ENCODE peak calls at places on chromosomes 7 and 10, in five cellular contexts. R, X, A, S and F are unnamed samples.

GRCh38 chr7:132234751-132235150 is 341.5 kb downstream of the PLXNA4 start:
- DNase-seq in R (no peak), X (peak), A (no peak), S (no peak), F (no peak)

GRCh38 chr10:15106352-15107013 is 9.3 kb downstream of the RPP38 start:
- DNase-seq in R (peak), X (peak), A (peak), S (peak), F (peak)

GRCh38 chr10:21496285-21497176 is 29.0 kb downstream of the SKIDA1 start:
- DNase-seq in R (peak), X (peak), A (peak), S (peak), F (peak)

GRCh38 chr7:130430841-130431713 is 9.7 kb downstream of the CEP41 start:
- DNase-seq in R (no peak), X (peak), A (peak), S (no peak), F (no peak)

GRCh38 chr7:149635561-149636329 is 137.6 kb downstream of the ZNF467 start:
- DNase-seq in R (no peak), X (no peak), A (no peak), S (no peak), F (no peak)

GRCh38 chr10:84946984-84947383 is 618.6 kb downstream of the CCSER2 start:
- DNase-seq in R (no peak), X (no peak), A (no peak), S (no peak), F (no peak)

GRCh38 chr7:20558963-20559716 is 56.3 kb upstream of the ABCB5 start:
- DNase-seq in R (no peak), X (no peak), A (no peak), S (no peak), F (no peak)

GRCh38 chr10:96765406-96766240 is 45.3 kb upstream of the PIK3AP1 start:
- DNase-seq in R (peak), X (peak), A (peak), S (peak), F (peak)

GRCh38 chr10:101031796-101032636 is 982 bp downstream of the SFXN3 start:
- DNase-seq in R (peak), X (peak), A (peak), S (peak), F (peak)

GRCh38 chr10:60299961-60300883 is 89.5 kb downstream of the ANK3 start:
- DNase-seq in R (no peak), X (peak), A (no peak), S (no peak), F (no peak)

GRCh38 chr10:127853868-127854768 is 38.6 kb downstream of the CLRN3 start:
- DNase-seq in R (no peak), X (peak), A (peak), S (peak), F (peak)

GRCh38 chr10:132855889-132856288 is 69.9 kb upstream of the NKX6-2 start:
- DNase-seq in R (no peak), X (no peak), A (no peak), S (peak), F (peak)

GRCh38 chr10:106935978-106936451 is 228.5 kb downstream of the SORCS1 start:
- DNase-seq in R (no peak), X (no peak), A (no peak), S (no peak), F (no peak)

GRCh38 chr7:44324204-44325126 is 929 bp downstream of the CAMK2B start:
- DNase-seq in R (no peak), X (no peak), A (peak), S (no peak), F (no peak)

GRCh38 chr10:70272925-70273316 is 10.9 kb downstream of the NPFFR1 start:
- DNase-seq in R (no peak), X (peak), A (peak), S (no peak), F (no peak)

GRCh38 chr7:78510580-78511188 is 712.1 kb downstream of the PHTF2 start:
- DNase-seq in R (no peak), X (peak), A (peak), S (peak), F (no peak)

GRCh38 chr7:13179011-13179574 is 491.7 kb downstream of the ARL4A start:
- DNase-seq in R (no peak), X (peak), A (peak), S (no peak), F (no peak)

GRCh38 chr7:132739271-132739955 is 163.1 kb upstream of the PLXNA4 start:
- DNase-seq in R (no peak), X (peak), A (peak), S (no peak), F (no peak)

GRCh38 chr7:51278797-51279196 is 37.8 kb downstream of the COBL start:
- DNase-seq in R (no peak), X (no peak), A (no peak), S (no peak), F (no peak)

GRCh38 chr7:18198868-18199267 is 171.2 kb upstream of the PRPS1L1 start:
- DNase-seq in R (no peak), X (no peak), A (no peak), S (no peak), F (no peak)

GRCh38 chr10:47257396-47258120 is 42.4 kb upstream of the GDF10 start:
- DNase-seq in R (no peak), X (peak), A (peak), S (no peak), F (peak)

GRCh38 chr7:135501402-135501801 is 8.5 kb downstream of the CNOT4 start:
- DNase-seq in R (no peak), X (no peak), A (peak), S (no peak), F (no peak)

GRCh38 chr10:130459851-130460490 is 323.8 kb downstream of the GLRX3 start:
- DNase-seq in R (no peak), X (no peak), A (no peak), S (no peak), F (peak)

GRCh38 chr7:30255096-30255769 is 29.2 kb upstream of the ZNRF2 start:
- DNase-seq in R (no peak), X (no peak), A (no peak), S (no peak), F (no peak)

GRCh38 chr10:23613900-23614299 is 175.0 kb downstream of the OTUD1 start:
- DNase-seq in R (no peak), X (no peak), A (no peak), S (no peak), F (no peak)

GRCh38 chr10:99621454-99622246 is 1.4 kb upstream of the SLC25A28 start:
- DNase-seq in R (no peak), X (no peak), A (peak), S (no peak), F (no peak)

GRCh38 chr7:136868496-136869005 is at the start of gene CHRM2:
- DNase-seq in R (no peak), X (peak), A (peak), S (no peak), F (no peak)

GRCh38 chr7:5382281-5383041 is 41.2 kb downstream of the TNRC18 start:
- DNase-seq in R (no peak), X (peak), A (peak), S (no peak), F (no peak)

GRCh38 chr7:149638566-149639320 is 134.6 kb downstream of the ZNF467 start:
- DNase-seq in R (no peak), X (no peak), A (no peak), S (no peak), F (no peak)

GRCh38 chr10:131016556-131016955 is 295.0 kb downstream of the TCERG1L start:
- DNase-seq in R (no peak), X (no peak), A (no peak), S (no peak), F (no peak)

GRCh38 chr10:77616766-77617165 is 20.8 kb downstream of the KCNMA1 start:
- DNase-seq in R (no peak), X (no peak), A (no peak), S (no peak), F (no peak)

GRCh38 chr10:122154733-122155366 is 116.2 kb upstream of the BTBD16 start:
- DNase-seq in R (no peak), X (peak), A (peak), S (no peak), F (no peak)

GRCh38 chr10:103998803-103999202 is 31.9 kb downstream of the SLK start:
- DNase-seq in R (no peak), X (no peak), A (no peak), S (no peak), F (no peak)

GRCh38 chr10:129096340-129096984 is 370.6 kb upstream of the MGMT start:
- DNase-seq in R (no peak), X (peak), A (peak), S (no peak), F (no peak)

GRCh38 chr7:135334830-135335543 is 101.3 kb downstream of the STRA8 start:
- DNase-seq in R (no peak), X (no peak), A (no peak), S (no peak), F (no peak)

GRCh38 chr10:24871006-24871405 is 81.4 kb downstream of the PRTFDC1 start:
- DNase-seq in R (no peak), X (peak), A (no peak), S (no peak), F (no peak)

GRCh38 chr10:95513941-95514392 is 47.2 kb downstream of the SORBS1 start:
- DNase-seq in R (no peak), X (peak), A (peak), S (no peak), F (no peak)

GRCh38 chr10:78263521-78263988 is 229.9 kb downstream of the RPS24 start:
- DNase-seq in R (no peak), X (peak), A (peak), S (no peak), F (peak)

GRCh38 chr10:91629715-91630549 is 2.9 kb downstream of the PPP1R3C start:
- DNase-seq in R (no peak), X (no peak), A (no peak), S (no peak), F (no peak)
- H3K4me3 ChIP-seq in R (no peak), X (no peak), A (peak), S (no peak), F (no peak)

GRCh38 chr7:151233111-151233701 is 923 bp downstream of the CHPF2 start:
- DNase-seq in R (peak), X (peak), A (peak), S (no peak), F (peak)

GRCh38 chr7:151232272-151233110 is at the start of gene CHPF2:
- DNase-seq in R (peak), X (peak), A (peak), S (peak), F (peak)

GRCh38 chr7:151229249-151229648 is 2.2 kb upstream of the ABCF2 start:
- DNase-seq in R (no peak), X (no peak), A (no peak), S (no peak), F (no peak)

GRCh38 chr7:151231964-151232271 is 365 bp upstream of the CHPF2 start:
- DNase-seq in R (no peak), X (peak), A (no peak), S (no peak), F (no peak)

DNA sequence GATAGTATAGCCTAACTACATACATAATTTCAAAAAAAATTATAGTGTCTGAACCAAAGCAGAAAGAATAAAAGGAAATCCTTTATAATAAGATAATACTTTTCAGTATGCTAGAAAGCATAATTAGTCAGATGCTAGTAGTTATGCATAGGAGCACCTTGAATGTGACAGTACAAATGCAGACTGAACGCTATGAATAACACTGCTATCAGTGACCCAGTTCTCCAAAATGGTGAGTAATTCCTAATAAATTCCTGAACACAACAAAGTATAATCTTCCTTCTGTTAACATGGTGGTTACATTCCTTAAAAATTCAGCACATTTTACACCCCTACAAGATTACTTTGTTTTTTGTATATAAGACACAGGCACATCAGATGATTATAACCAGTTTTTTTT is 1.2 kb upstream of the CHPF2 start:
- DNase-seq in R (no peak), X (no peak), A (peak), S (no peak), F (no peak)
- H3K4me3 ChIP-seq in R (no peak), X (no peak), A (peak), S (no peak), F (no peak)

GRCh38 chr10:113382691-113383090 is 170.2 kb upstream of the HABP2 start:
- DNase-seq in R (no peak), X (no peak), A (peak), S (no peak), F (peak)
- H3K4me3 ChIP-seq in R (peak), X (no peak), A (peak), S (no peak), F (no peak)

DNA sequence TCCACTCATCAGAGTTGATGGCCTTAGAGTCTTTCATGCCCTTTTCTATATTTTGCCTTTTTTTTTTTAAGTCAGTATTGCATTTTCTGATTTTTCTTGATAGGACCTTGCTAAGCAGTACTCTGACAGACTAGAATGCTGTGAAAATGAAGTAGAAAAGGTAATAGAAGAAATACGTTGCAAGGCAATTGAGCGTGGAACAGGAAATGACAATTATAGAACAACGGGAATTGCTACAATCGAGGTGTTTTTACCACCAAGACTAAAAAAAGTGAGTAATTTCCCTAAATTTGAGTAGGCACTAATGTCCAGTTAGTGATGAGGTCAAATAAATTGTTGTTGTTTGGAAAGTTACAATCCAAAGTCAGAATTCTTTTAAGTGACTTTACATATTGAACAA is 7.4 kb downstream of the NUB1 start:
- DNase-seq in R (no peak), X (no peak), A (no peak), S (no peak), F (no peak)
- H3K4me3 ChIP-seq in R (peak), X (no peak), A (no peak), S (no peak), F (no peak)

GRCh38 chr10:30556189-30556588 is 73.4 kb downstream of the LYZL2 start:
- DNase-seq in R (no peak), X (no peak), A (no peak), S (no peak), F (no peak)

GRCh38 chr10:30555465-30555864 is 74.1 kb downstream of the LYZL2 start:
- DNase-seq in R (no peak), X (no peak), A (no peak), S (no peak), F (no peak)

GRCh38 chr10:30554443-30554831 is 75.1 kb downstream of the LYZL2 start:
- DNase-seq in R (no peak), X (no peak), A (no peak), S (no peak), F (no peak)

GRCh38 chr10:30553018-30553624 is 76.4 kb downstream of the LYZL2 start:
- DNase-seq in R (no peak), X (peak), A (no peak), S (no peak), F (no peak)

DNA sequence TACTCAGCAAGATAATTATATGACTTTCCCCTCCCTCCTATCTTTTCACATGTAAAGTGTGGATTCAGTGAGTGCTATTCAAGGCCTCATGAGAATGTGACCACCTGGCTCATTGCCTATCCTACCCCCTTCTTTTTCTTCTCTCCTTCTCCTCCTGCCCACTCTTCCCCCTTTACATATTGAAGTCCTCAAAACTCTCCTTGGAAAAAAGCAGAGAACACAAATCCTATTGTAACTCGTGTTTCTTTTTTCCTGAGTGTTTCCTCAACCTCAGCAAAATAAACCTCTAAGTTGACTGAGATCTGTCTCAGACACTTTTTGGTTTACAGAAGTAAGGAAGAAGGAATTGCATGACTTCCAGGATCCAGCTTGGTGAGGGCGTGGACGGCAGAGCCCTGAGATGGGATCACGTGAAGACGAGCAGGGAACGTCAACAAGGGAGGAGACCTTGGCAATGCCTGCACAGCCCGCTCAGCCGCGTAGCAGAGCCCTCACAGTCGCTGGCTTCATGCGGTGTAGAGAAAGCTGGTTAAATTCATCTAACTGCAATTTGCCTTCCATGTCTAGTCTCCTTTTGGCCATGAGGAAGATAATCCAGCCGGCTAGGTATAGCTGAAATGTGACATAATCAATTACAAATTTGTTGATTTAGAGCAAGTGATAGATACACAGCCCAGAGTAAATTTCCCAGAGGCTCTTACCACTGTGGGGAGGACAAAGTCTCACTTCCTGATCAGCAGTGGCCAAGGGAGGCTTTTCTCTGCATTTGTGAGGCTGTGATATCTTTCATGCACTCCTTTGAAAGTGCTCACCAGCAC is 75.7 kb downstream of the LYZL2 start:
- DNase-seq in R (no peak), X (peak), A (peak), S (peak), F (no peak)
- H3K4me3 ChIP-seq in R (no peak), X (no peak), A (peak), S (peak), F (no peak)

DNA sequence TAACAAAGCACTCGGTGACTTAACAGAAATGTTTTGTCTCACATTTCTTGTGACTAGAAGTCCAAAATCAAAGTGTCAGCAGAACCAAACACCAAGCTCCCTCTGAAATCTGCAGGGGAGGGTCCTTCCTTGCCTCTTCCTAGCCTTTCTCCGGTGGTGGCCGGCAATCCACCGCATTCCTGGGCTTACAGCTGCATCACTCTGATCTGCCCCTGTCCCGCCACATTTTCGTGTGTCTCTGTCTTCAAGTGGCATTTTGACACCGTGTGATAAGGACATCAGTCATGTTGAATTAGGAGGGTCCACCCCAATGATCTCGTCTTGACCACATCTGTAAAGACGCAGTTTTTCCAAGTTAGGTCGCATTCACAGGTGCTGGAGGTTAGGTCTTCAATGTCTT is 30.5 kb upstream of the TOMM7 start:
- DNase-seq in R (no peak), X (no peak), A (no peak), S (no peak), F (no peak)
- H3K4me3 ChIP-seq in R (peak), X (no peak), A (no peak), S (no peak), F (no peak)